ENCODE peak calls at places on chromosome 12, in four cellular contexts. C is stimulated activated CD8-positive, alpha-beta memory T cell treated with anti-CD3 and anti-CD28 coated beads, Interleukin-4, amount 100 ng/mL, for 1 hour; K is mesothelial cell of epicardium; Q is AG09309. P is an unnamed sample.

GRCh38 chr12:50387972-50388478 is 8.4 kb downstream of the FAM186A start:
- DNase-seq in C (no peak), K (no peak), Q (no peak), P (no peak)

GRCh38 chr12:4293942-4294505 is 20.5 kb downstream of the CCND2 start:
- DNase-seq in C (no peak), K (no peak), Q (no peak), P (no peak)

GRCh38 chr12:34218193-34219045 is 196.1 kb downstream of the ALG10 start:
- DNase-seq in C (no peak), K (no peak), Q (peak; percentile 8), P (no peak)

GRCh38 chr12:66944365-66944764 is 265.5 kb upstream of the GRIP1 start:
- DNase-seq in C (no peak), K (no peak), Q (no peak), P (no peak)

GRCh38 chr12:48105321-48105866 is 485 bp downstream of the SENP1 start:
- DNase-seq in C (peak; percentile 22), K (peak; percentile 71), Q (no peak), P (no peak)

GRCh38 chr12:53334822-53335221 is 1.3 kb downstream of the SP7 start:
- DNase-seq in C (no peak), K (no peak), Q (no peak), P (no peak)

GRCh38 chr12:8648598-8649205 is 13.9 kb downstream of the MFAP5 start:
- DNase-seq in C (no peak), K (no peak), Q (no peak), P (no peak)

GRCh38 chr12:49621651-49622500 is 1.5 kb upstream of the PRPF40B start:
- DNase-seq in C (no peak), K (no peak), Q (no peak), P (no peak)

GRCh38 chr12:89845356-89845755 is 136.7 kb upstream of the ATP2B1 start:
- DNase-seq in C (no peak), K (no peak), Q (no peak), P (no peak)

GRCh38 chr12:82937151-82937550 is 250.4 kb downstream of the TMTC2 start:
- DNase-seq in C (no peak), K (no peak), Q (no peak), P (no peak)

GRCh38 chr12:119791453-119791852 is 85.7 kb downstream of the CIT start:
- DNase-seq in C (no peak), K (no peak), Q (no peak), P (no peak)

GRCh38 chr12:76789335-76790050 is 25.6 kb downstream of the ZDHHC17 start:
- DNase-seq in C (no peak), K (no peak), Q (no peak), P (no peak)

GRCh38 chr12:86551146-86551571 is 295.0 kb upstream of the MGAT4C start:
- DNase-seq in C (no peak), K (no peak), Q (no peak), P (no peak)

GRCh38 chr12:78101181-78101876 is 270.6 kb downstream of the NAV3 start:
- DNase-seq in C (no peak), K (no peak), Q (no peak), P (no peak)